ENCODE peak calls at places on chromosome 16, in ten cellular contexts. E is body of pancreas, G is stomach, V is GM12891, R is uterus, Z is Peyer's patch, Y is prostate gland, X is lower leg skin, I is A549, K is sigmoid colon. U is an unnamed sample.

GRCh38 chr16:68367440-68367839 is 56.6 kb downstream of the PRMT7 start:
- DNase-seq in E (no peak), G (no peak), V (no peak), R (no peak), Z (no peak), Y (no peak), X (no peak), I (no peak), K (no peak), U (no peak)

GRCh38 chr16:3051489-3051888 is 5.1 kb downstream of the MMP25 start:
- DNase-seq in E (no peak), G (no peak), V (no peak), R (no peak), Z (no peak), Y (no peak), X (no peak), I (no peak), K (no peak), U (no peak)

GRCh38 chr16:71626858-71627213 is 852 bp downstream of the MARVELD3 start:
- DNase-seq in E (peak; percentile 73), G (peak; percentile 36), V (peak; percentile 51), R (no peak), Z (no peak), Y (peak; percentile 47), X (no peak), I (peak; percentile 45), K (no peak), U (no peak)

GRCh38 chr16:17162560-17162959 is 308.2 kb downstream of the XYLT1 start:
- DNase-seq in E (no peak), G (no peak), V (no peak), R (no peak), Z (no peak), Y (no peak), X (no peak), I (no peak), K (no peak), U (no peak)

GRCh38 chr16:71537643-71538042 is 11.4 kb downstream of the CHST4 start:
- DNase-seq in E (peak; percentile 60), G (no peak), V (peak; percentile 44), R (no peak), Z (no peak), Y (peak; percentile 29), X (no peak), I (peak; percentile 63), K (no peak), U (peak; percentile 12)

GRCh38 chr16:67346328-67346727 is 19.7 kb downstream of the LRRC36 start:
- DNase-seq in E (no peak), G (peak; percentile 33), V (no peak), R (no peak), Z (no peak), Y (peak; percentile 33), X (no peak), I (no peak), K (no peak), U (no peak)

GRCh38 chr16:72371307-72372081 is 199.5 kb upstream of the PMFBP1 start:
- DNase-seq in E (no peak), G (no peak), V (no peak), R (no peak), Z (no peak), Y (no peak), X (no peak), I (no peak), K (no peak), U (peak; percentile 13)

GRCh38 chr16:49085689-49086088 is 195.9 kb downstream of the CBLN1 start:
- DNase-seq in E (no peak), G (no peak), V (no peak), R (no peak), Z (no peak), Y (no peak), X (no peak), I (no peak), K (no peak), U (no peak)

GRCh38 chr16:50688083-50688482 is 5.3 kb upstream of the NOD2 start:
- DNase-seq in E (no peak), G (no peak), V (no peak), R (no peak), Z (no peak), Y (no peak), X (no peak), I (no peak), K (no peak), U (no peak)

GRCh38 chr16:83995756-83996155 is 27.7 kb downstream of the NECAB2 start:
- DNase-seq in E (peak; percentile 63), G (peak; percentile 57), V (no peak), R (no peak), Z (no peak), Y (peak; percentile 13), X (no peak), I (no peak), K (no peak), U (no peak)

GRCh38 chr16:69311533-69312388 is 611 bp downstream of the VPS4A start:
- DNase-seq in E (peak; percentile 34), G (peak; percentile 40), V (peak; percentile 57), R (no peak), Z (peak; percentile 30), Y (no peak), X (no peak), I (peak; percentile 56), K (peak; percentile 72), U (peak; percentile 50)

GRCh38 chr16:13134843-13135242 is 233.4 kb downstream of the SHISA9 start:
- DNase-seq in E (no peak), G (no peak), V (no peak), R (no peak), Z (no peak), Y (no peak), X (no peak), I (no peak), K (no peak), U (no peak)

GRCh38 chr16:75099738-75100615 is 16.6 kb downstream of the LDHD start:
- DNase-seq in E (no peak), G (no peak), V (no peak), R (no peak), Z (peak; percentile 37), Y (no peak), X (no peak), I (no peak), K (no peak), U (peak; percentile 66)

GRCh38 chr16:11597268-11597690 is 10.6 kb upstream of the LITAF start:
- DNase-seq in E (peak; percentile 55), G (no peak), V (no peak), R (no peak), Z (no peak), Y (no peak), X (no peak), I (no peak), K (no peak), U (no peak)

GRCh38 chr16:54846761-54847160 is 83.9 kb upstream of the IRX5 start:
- DNase-seq in E (peak; percentile 19), G (no peak), V (no peak), R (no peak), Z (no peak), Y (peak; percentile 26), X (no peak), I (no peak), K (no peak), U (no peak)

GRCh38 chr16:27109666-27110523 is 43.2 kb downstream of the C16orf82 start:
- DNase-seq in E (peak; percentile 44), G (peak; percentile 75), V (peak; percentile 87), R (peak; percentile 74), Z (peak; percentile 42), Y (peak; percentile 22), X (peak; percentile 44), I (peak; percentile 44), K (peak; percentile 80), U (peak; percentile 78)

GRCh38 chr16:11016993-11017392 is 72.6 kb downstream of the CLEC16A start:
- DNase-seq in E (peak; percentile 28), G (peak; percentile 78), V (no peak), R (peak; percentile 39), Z (no peak), Y (peak; percentile 19), X (peak; percentile 89), I (peak; percentile 62), K (no peak), U (peak; percentile 64)

GRCh38 chr16:30494709-30495108 is 22.2 kb downstream of the ITGAL start:
- DNase-seq in E (no peak), G (no peak), V (no peak), R (no peak), Z (no peak), Y (no peak), X (no peak), I (no peak), K (no peak), U (no peak)

GRCh38 chr16:1983544-1984346 is at the start of gene GFER:
- DNase-seq in E (peak; percentile 92), G (peak; percentile 91), V (peak; percentile 94), R (peak; percentile 91), Z (peak; percentile 78), Y (peak; percentile 75), X (peak; percentile 77), I (peak; percentile 94), K (peak; percentile 94), U (peak; percentile 99)

GRCh38 chr16:88978608-88979346 is 1.8 kb upstream of the CBFA2T3 start:
- DNase-seq in E (no peak), G (no peak), V (peak; percentile 86), R (no peak), Z (peak; percentile 90), Y (no peak), X (no peak), I (no peak), K (no peak), U (no peak)
- TF ChIP-seq POLR2A in E (no peak), G (no peak), V (peak; percentile 15), R (no peak), Z (no peak), Y (no peak), X (no peak), I (no peak), K (no peak), U (no peak)

GRCh38 chr16:88810868-88811599 is 694 bp downstream of the APRT start:
- DNase-seq in E (peak; percentile 86), G (peak; percentile 72), V (peak; percentile 87), R (peak; percentile 81), Z (peak; percentile 68), Y (peak; percentile 64), X (peak; percentile 71), I (peak; percentile 41), K (peak; percentile 90), U (peak; percentile 77)
- TF ChIP-seq POLR2A in E (peak; percentile 71), G (no peak), V (peak; percentile 11), R (no peak), Z (peak; percentile 61), Y (peak; percentile 45), X (no peak), I (peak; percentile 35), K (peak; percentile 70), U (peak; percentile 66)

GRCh38 chr16:22195695-22196558 is 10.2 kb upstream of the EEF2K start:
- DNase-seq in E (peak; percentile 92), G (peak; percentile 94), V (no peak), R (peak; percentile 95), Z (peak; percentile 90), Y (peak; percentile 92), X (peak; percentile 95), I (peak; percentile 60), K (peak; percentile 95), U (no peak)
- TF ChIP-seq POLR2A in E (no peak), G (no peak), V (peak; percentile 80), R (no peak), Z (peak; percentile 21), Y (peak; percentile 20), X (no peak), I (peak; percentile 13), K (no peak), U (no peak)

GRCh38 chr16:57999971-58000705 is at the start of gene ZNF319:
- DNase-seq in E (no peak), G (no peak), V (peak; percentile 38), R (no peak), Z (peak; percentile 31), Y (no peak), X (no peak), I (no peak), K (no peak), U (peak; percentile 37)
- TF ChIP-seq POLR2A in E (no peak), G (no peak), V (no peak), R (no peak), Z (no peak), Y (no peak), X (no peak), I (peak; percentile 34), K (no peak), U (peak; percentile 37)